ENCODE peak calls at places on chromosomes 7 and 10, in seven cellular contexts. X is tibial nerve; N is GM23248; A is right cardiac atrium; Z is cardiac muscle cell; K is CD8-positive, alpha-beta T cell; M is A549. B is an unnamed sample. For H3K9me3, the result is how much of the 10 kb centered on the place peaks cover.

GRCh38 chr7:145398758-145399157 is 562.9 kb upstream of the TPK1 start:
- DNase-seq in K (no peak), N (no peak), X (no peak), A (no peak), Z (no peak), M (no peak), B (no peak)

GRCh38 chr7:113918946-113919345 is at the start of gene PPP1R3A:
- DNase-seq in N (no peak), A (peak), M (no peak), Z (peak), X (no peak), K (no peak), B (no peak)

GRCh38 chr10:88138319-88138848 is 275.0 kb downstream of the PTEN start:
- DNase-seq in X (no peak), Z (no peak), N (no peak), M (no peak), K (no peak), A (no peak), B (no peak)

GRCh38 chr7:20651960-20652544 is 36.6 kb downstream of the ABCB5 start:
- DNase-seq in N (peak), Z (peak), M (peak), X (no peak), A (no peak), K (no peak), B (no peak)

GRCh38 chr10:129704225-129704624 is 237.2 kb downstream of the MGMT start:
- DNase-seq in K (no peak), N (no peak), Z (no peak), M (no peak), A (no peak), X (no peak), B (no peak)

GRCh38 chr10:133257489-133258065 is 19.1 kb downstream of the ADAM8 start:
- DNase-seq in A (peak), M (peak), X (peak), N (peak), K (peak), Z (peak), B (no peak)

GRCh38 chr7:79403451-79403850 is 50.0 kb downstream of the MAGI2 start:
- DNase-seq in A (no peak), K (no peak), M (no peak), X (no peak), N (peak), Z (no peak), B (no peak)

GRCh38 chr10:129875993-129876727 is 87.9 kb downstream of the EBF3 start:
- DNase-seq in N (no peak), K (no peak), X (no peak), A (no peak), Z (no peak), M (no peak), B (no peak)

GRCh38 chr7:134368851-134369533 is 52.3 kb upstream of the SLC35B4 start:
- DNase-seq in M (peak), Z (no peak), X (no peak), K (no peak), N (peak), A (no peak), B (no peak)

GRCh38 chr7:74407958-74408357 is 45.7 kb upstream of the GTF2IRD1 start:
- DNase-seq in X (no peak), Z (no peak), K (no peak), A (no peak), N (no peak), M (no peak), B (no peak)

DNA sequence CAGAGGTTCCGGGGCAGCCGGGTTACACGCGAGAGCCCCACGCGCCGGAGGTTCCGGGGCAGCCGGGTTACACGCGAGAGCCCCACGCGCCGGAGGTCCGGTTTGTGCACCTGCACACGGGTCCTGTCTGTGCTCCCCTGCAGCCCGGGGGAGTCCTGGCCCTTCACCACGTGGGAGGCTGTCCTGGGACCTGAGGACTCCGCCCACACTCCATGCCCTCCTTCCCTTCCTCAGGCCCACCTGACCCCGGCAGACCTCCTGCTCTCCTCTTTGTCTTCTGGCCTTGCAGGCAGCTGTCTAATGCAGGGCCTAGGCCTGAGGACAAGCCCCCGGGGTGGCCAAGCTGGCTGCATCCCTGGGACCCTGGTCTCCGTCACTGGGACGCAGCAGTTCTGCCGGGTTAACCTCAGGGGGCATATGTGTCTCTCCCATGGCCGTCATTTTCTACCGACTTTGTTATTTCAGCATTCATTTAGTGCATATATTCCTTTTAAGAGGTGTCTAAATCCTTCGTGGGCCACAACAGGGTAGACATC is 374.6 kb downstream of the DNAJB6 start:
- DNase-seq in Z (no peak), K (no peak), X (no peak), A (no peak), N (no peak), M (no peak), B (no peak)
- H3K9me3 ChIP-seq in Z (under half), K (under half), X (under half), A (under half), N (under half), M (under half), B (under half)

GRCh38 chr10:96768136-96768535 is 47.8 kb upstream of the PIK3AP1 start:
- DNase-seq in N (no peak), K (no peak), X (no peak), M (no peak), Z (no peak), A (no peak), B (no peak)

GRCh38 chr10:96770987-96771386 is 50.7 kb upstream of the PIK3AP1 start:
- DNase-seq in A (no peak), Z (no peak), X (no peak), M (no peak), K (no peak), N (no peak), B (no peak)

GRCh38 chr10:96767611-96768010 is 47.3 kb upstream of the PIK3AP1 start:
- DNase-seq in A (no peak), K (no peak), X (no peak), M (no peak), Z (no peak), N (peak), B (no peak)

DNA sequence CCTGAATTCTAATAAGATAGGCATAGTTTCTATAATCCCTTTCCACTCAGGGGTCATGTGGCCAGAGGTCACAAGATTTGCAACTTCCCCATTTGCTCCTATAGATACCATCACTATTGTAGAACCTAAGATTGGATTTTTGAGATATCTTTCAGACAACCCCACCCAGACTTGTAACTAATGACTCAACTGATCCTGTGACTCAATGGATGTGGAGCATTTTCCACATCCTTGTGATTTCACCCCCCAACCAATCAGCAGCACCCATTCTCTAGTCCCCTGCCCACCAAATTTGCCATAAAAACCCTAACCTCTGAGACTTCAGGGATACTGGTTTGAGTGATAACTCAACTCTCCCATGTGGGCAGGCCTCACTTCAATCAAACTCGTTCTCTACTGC is 51.9 kb upstream of the PIK3AP1 start:
- DNase-seq in A (no peak), N (no peak), M (no peak), Z (no peak), X (no peak), K (no peak), B (no peak)
- H3K9me3 ChIP-seq in A (under half), N (under half), M (under half), Z (under half), X (under half), K (under half), B (under half)

DNA sequence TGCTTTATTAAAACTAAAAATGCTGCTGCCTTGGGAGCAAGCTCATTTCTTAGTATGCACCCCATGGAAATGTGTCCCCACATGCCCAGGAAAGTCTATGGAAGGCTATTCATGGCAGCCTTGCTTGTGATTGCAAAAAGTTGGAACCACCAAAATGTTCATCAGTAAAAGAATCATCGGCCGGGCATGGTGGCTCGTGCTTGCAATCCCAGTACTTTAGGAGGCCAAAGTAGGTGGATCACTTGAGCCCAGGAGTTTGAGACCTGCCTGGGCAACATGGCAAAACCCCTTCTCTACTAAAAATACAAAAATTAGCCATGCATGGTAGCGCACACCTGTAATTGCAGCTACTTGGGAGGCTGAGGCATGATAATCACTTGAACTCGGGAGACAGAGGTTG is 79.8 kb downstream of the ARHGAP22 start:
- DNase-seq in M (no peak), Z (no peak), A (no peak), K (no peak), N (no peak), X (no peak), B (no peak)
- H3K9me3 ChIP-seq in M (under half), Z (under half), A (under half), K (under half), N (under half), X (under half), B (under half)

GRCh38 chr10:132192076-132192975 is 5.6 kb downstream of the DPYSL4 start:
- DNase-seq in Z (no peak), M (no peak), A (peak), N (no peak), K (no peak), X (no peak), B (no peak)
- H3K9me3 ChIP-seq in Z (under half), M (under half), A (under half), N (under half), K (under half), X (under half), B (under half)

GRCh38 chr7:56609852-56610355 is 493.7 kb upstream of the NUPR2 start:
- DNase-seq in M (no peak), X (no peak), A (no peak), K (no peak), Z (no peak), N (no peak), B (no peak)

GRCh38 chr7:56605146-56605545 is 488.9 kb upstream of the NUPR2 start:
- DNase-seq in Z (no peak), K (no peak), N (no peak), A (no peak), M (no peak), X (no peak), B (no peak)
- H3K9me3 ChIP-seq in Z (under half), K (under half), N (under half), A (under half), M (under half), X (under half), B (under half)

DNA sequence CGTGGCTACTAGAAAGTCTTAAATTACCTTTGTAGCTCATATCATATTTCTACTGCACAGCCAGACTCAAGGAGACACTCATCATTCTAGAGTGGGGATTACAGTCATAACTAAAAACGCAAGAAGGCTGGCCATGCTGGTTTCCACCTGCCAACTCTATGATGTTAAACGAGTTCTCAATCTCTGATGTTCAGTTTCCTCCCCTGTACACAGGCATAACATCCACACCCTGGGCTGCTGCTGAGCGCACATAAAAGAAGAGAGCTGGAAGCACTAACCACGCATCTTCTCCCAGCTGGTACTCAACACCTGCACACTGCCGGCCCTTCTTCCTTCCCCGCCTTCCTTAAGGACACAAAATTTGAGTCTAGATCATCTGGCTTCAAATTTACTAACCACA is 60.5 kb downstream of the SORBS1 start:
- DNase-seq in N (no peak), A (no peak), X (no peak), Z (no peak), M (no peak), K (no peak), B (no peak)
- H3K9me3 ChIP-seq in N (under half), A (under half), X (under half), Z (under half), M (under half), K (under half), B (under half)

GRCh38 chr7:76354516-76354915 is 4.3 kb downstream of the YWHAG start:
- DNase-seq in M (no peak), X (no peak), Z (no peak), A (no peak), K (no peak), N (no peak), B (no peak)

GRCh38 chr7:76354981-76355730 is 3.6 kb downstream of the YWHAG start:
- DNase-seq in A (no peak), K (no peak), Z (no peak), X (no peak), N (no peak), M (no peak), B (no peak)

GRCh38 chr7:76352193-76352592 is 6.6 kb downstream of the YWHAG start:
- DNase-seq in K (no peak), A (no peak), N (peak), X (no peak), M (no peak), Z (no peak), B (no peak)

GRCh38 chr7:76356115-76356514 is 2.7 kb downstream of the YWHAG start:
- DNase-seq in N (peak), Z (no peak), X (no peak), A (no peak), K (no peak), M (no peak), B (no peak)

GRCh38 chr7:76353744-76354143 is 5.0 kb downstream of the YWHAG start:
- DNase-seq in X (no peak), A (no peak), M (no peak), N (no peak), K (no peak), Z (no peak), B (no peak)
- H3K9me3 ChIP-seq in X (under half), A (under half), M (under half), N (under half), K (under half), Z (under half), B (under half)

GRCh38 chr7:158502068-158502750 is 85.4 kb downstream of the PTPRN2 start:
- DNase-seq in X (no peak), K (no peak), A (no peak), M (no peak), Z (no peak), N (no peak), B (no peak)
- H3K9me3 ChIP-seq in X (under half), K (under half), A (under half), M (under half), Z (under half), N (under half), B (under half)

GRCh38 chr10:75507469-75507868 is 76.0 kb downstream of the LRMDA start:
- DNase-seq in A (no peak), Z (no peak), X (no peak), M (no peak), N (no peak), K (no peak), B (no peak)
- H3K9me3 ChIP-seq in A (under half), Z (under half), X (under half), M (under half), N (under half), K (under half), B (under half)

GRCh38 chr7:157602156-157602555 is 265.4 kb downstream of the DNAJB6 start:
- DNase-seq in A (no peak), X (no peak), N (no peak), Z (no peak), K (no peak), M (no peak), B (no peak)
- H3K9me3 ChIP-seq in A (under half), X (under half), N (under half), Z (under half), K (under half), M (under half), B (under half)